ENCODE peak calls at places on chromosomes 13 and 19, in ten cellular contexts. One of them, this sample, is unnamed.

GRCh38 chr19:47582320-47582909 is 9.5 kb upstream of the ZNF541 start:
- DNase-seq in IMR-90: peak; percentile 85
- DNase-seq in gastrocnemius medialis: no peak
- DNase-seq in upper lobe of left lung: no peak
- DNase-seq in esophagus squamous epithelium: no peak
- DNase-seq in vagina: no peak
- DNase-seq in body of pancreas: no peak
- DNase-seq in uterus: no peak
- DNase-seq in H1: no peak
- DNase-seq in esophagus muscularis mucosa: no peak
- DNase-seq in this sample: no peak

GRCh38 chr19:10114651-10115391 is 3.3 kb downstream of the P2RY11 start:
- DNase-seq in uterus: no peak
- DNase-seq in upper lobe of left lung: no peak
- DNase-seq in esophagus squamous epithelium: no peak
- DNase-seq in esophagus muscularis mucosa: no peak
- DNase-seq in IMR-90: no peak
- DNase-seq in H1: no peak
- DNase-seq in body of pancreas: no peak
- DNase-seq in vagina: no peak
- DNase-seq in gastrocnemius medialis: no peak
- DNase-seq in this sample: no peak

GRCh38 chr13:80979035-80979641 is 638.2 kb upstream of the SPRY2 start:
- DNase-seq in uterus: no peak
- DNase-seq in upper lobe of left lung: peak; percentile 37
- DNase-seq in esophagus squamous epithelium: no peak
- DNase-seq in gastrocnemius medialis: peak; percentile 11
- DNase-seq in IMR-90: peak; percentile 54
- DNase-seq in H1: no peak
- DNase-seq in esophagus muscularis mucosa: no peak
- DNase-seq in vagina: no peak
- DNase-seq in body of pancreas: peak; percentile 55
- DNase-seq in this sample: peak; percentile 27

GRCh38 chr13:23688336-23688735 is 118.1 kb downstream of the TNFRSF19 start:
- DNase-seq in uterus: no peak
- DNase-seq in body of pancreas: no peak
- DNase-seq in gastrocnemius medialis: no peak
- DNase-seq in esophagus muscularis mucosa: peak; percentile 29
- DNase-seq in esophagus squamous epithelium: no peak
- DNase-seq in H1: no peak
- DNase-seq in IMR-90: peak; percentile 40
- DNase-seq in vagina: no peak
- DNase-seq in upper lobe of left lung: no peak
- DNase-seq in this sample: no peak

GRCh38 chr13:50684366-50684765 is 159.1 kb downstream of the DLEU7 start:
- DNase-seq in upper lobe of left lung: no peak
- DNase-seq in H1: no peak
- DNase-seq in esophagus squamous epithelium: no peak
- DNase-seq in esophagus muscularis mucosa: peak; percentile 80
- DNase-seq in body of pancreas: no peak
- DNase-seq in gastrocnemius medialis: no peak
- DNase-seq in vagina: no peak
- DNase-seq in uterus: no peak
- DNase-seq in IMR-90: no peak
- DNase-seq in this sample: no peak

GRCh38 chr13:107117327-107118012 is 549.5 kb upstream of the ARGLU1 start:
- DNase-seq in vagina: no peak
- DNase-seq in body of pancreas: no peak
- DNase-seq in esophagus squamous epithelium: no peak
- DNase-seq in IMR-90: peak; percentile 50
- DNase-seq in uterus: no peak
- DNase-seq in gastrocnemius medialis: no peak
- DNase-seq in H1: no peak
- DNase-seq in esophagus muscularis mucosa: no peak
- DNase-seq in upper lobe of left lung: no peak
- DNase-seq in this sample: no peak

GRCh38 chr19:52941941-52942370 is 18.7 kb upstream of the ZNF888 start:
- DNase-seq in uterus: peak; percentile 36
- DNase-seq in upper lobe of left lung: no peak
- DNase-seq in H1: peak; percentile 70
- DNase-seq in body of pancreas: peak; percentile 26
- DNase-seq in gastrocnemius medialis: no peak
- DNase-seq in vagina: no peak
- DNase-seq in IMR-90: peak; percentile 20
- DNase-seq in esophagus squamous epithelium: no peak
- DNase-seq in esophagus muscularis mucosa: no peak
- DNase-seq in this sample: no peak

GRCh38 chr13:51519839-51520238 is 64.4 kb upstream of the WDFY2 start:
- DNase-seq in body of pancreas: no peak
- DNase-seq in upper lobe of left lung: no peak
- DNase-seq in IMR-90: peak; percentile 61
- DNase-seq in gastrocnemius medialis: no peak
- DNase-seq in esophagus squamous epithelium: no peak
- DNase-seq in H1: no peak
- DNase-seq in vagina: no peak
- DNase-seq in uterus: no peak
- DNase-seq in esophagus muscularis mucosa: no peak
- DNase-seq in this sample: no peak

GRCh38 chr19:55675661-55676354 is 782 bp downstream of the EPN1 start:
- DNase-seq in H1: no peak
- DNase-seq in body of pancreas: no peak
- DNase-seq in IMR-90: no peak
- DNase-seq in esophagus squamous epithelium: no peak
- DNase-seq in esophagus muscularis mucosa: no peak
- DNase-seq in uterus: no peak
- DNase-seq in vagina: no peak
- DNase-seq in upper lobe of left lung: no peak
- DNase-seq in gastrocnemius medialis: no peak
- DNase-seq in this sample: no peak

GRCh38 chr19:40802300-40803169 is 3.5 kb downstream of the EGLN2 start:
- DNase-seq in vagina: no peak
- DNase-seq in IMR-90: no peak
- DNase-seq in body of pancreas: no peak
- DNase-seq in gastrocnemius medialis: peak; percentile 80
- DNase-seq in esophagus squamous epithelium: no peak
- DNase-seq in uterus: peak; percentile 73
- DNase-seq in upper lobe of left lung: peak; percentile 80
- DNase-seq in H1: no peak
- DNase-seq in esophagus muscularis mucosa: no peak
- DNase-seq in this sample: no peak

GRCh38 chr13:77124423-77124822 is 97.5 kb upstream of the FBXL3 start:
- DNase-seq in gastrocnemius medialis: no peak
- DNase-seq in esophagus muscularis mucosa: no peak
- DNase-seq in uterus: no peak
- DNase-seq in H1: no peak
- DNase-seq in body of pancreas: no peak
- DNase-seq in IMR-90: no peak
- DNase-seq in vagina: no peak
- DNase-seq in upper lobe of left lung: no peak
- DNase-seq in esophagus squamous epithelium: no peak
- DNase-seq in this sample: no peak

GRCh38 chr19:5094768-5095567 is 126.1 kb downstream of the KDM4B start:
- DNase-seq in uterus: no peak
- DNase-seq in esophagus squamous epithelium: no peak
- DNase-seq in vagina: no peak
- DNase-seq in upper lobe of left lung: no peak
- DNase-seq in H1: no peak
- DNase-seq in IMR-90: no peak
- DNase-seq in body of pancreas: no peak
- DNase-seq in esophagus muscularis mucosa: no peak
- DNase-seq in gastrocnemius medialis: no peak
- DNase-seq in this sample: no peak

GRCh38 chr13:92530364-92530763 is 696.2 kb upstream of the GPC6 start:
- DNase-seq in body of pancreas: no peak
- DNase-seq in esophagus squamous epithelium: no peak
- DNase-seq in gastrocnemius medialis: no peak
- DNase-seq in H1: no peak
- DNase-seq in upper lobe of left lung: no peak
- DNase-seq in uterus: no peak
- DNase-seq in esophagus muscularis mucosa: no peak
- DNase-seq in vagina: no peak
- DNase-seq in IMR-90: peak; percentile 3
- DNase-seq in this sample: no peak

GRCh38 chr13:38624822-38625221 is 62.1 kb upstream of the FREM2 start:
- DNase-seq in H1: peak; percentile 51
- DNase-seq in gastrocnemius medialis: no peak
- DNase-seq in body of pancreas: peak; percentile 21
- DNase-seq in uterus: no peak
- DNase-seq in esophagus muscularis mucosa: no peak
- DNase-seq in upper lobe of left lung: no peak
- DNase-seq in esophagus squamous epithelium: no peak
- DNase-seq in vagina: no peak
- DNase-seq in IMR-90: no peak
- DNase-seq in this sample: no peak

GRCh38 chr13:72686766-72687165 is 40.7 kb downstream of the MZT1 start:
- DNase-seq in IMR-90: no peak
- DNase-seq in upper lobe of left lung: no peak
- DNase-seq in H1: no peak
- DNase-seq in body of pancreas: no peak
- DNase-seq in uterus: no peak
- DNase-seq in esophagus muscularis mucosa: no peak
- DNase-seq in vagina: no peak
- DNase-seq in esophagus squamous epithelium: no peak
- DNase-seq in gastrocnemius medialis: no peak
- DNase-seq in this sample: no peak

GRCh38 chr13:51643882-51644281 is 59.6 kb downstream of the WDFY2 start:
- DNase-seq in body of pancreas: no peak
- DNase-seq in IMR-90: peak; percentile 95
- DNase-seq in esophagus squamous epithelium: no peak
- DNase-seq in esophagus muscularis mucosa: no peak
- DNase-seq in gastrocnemius medialis: no peak
- DNase-seq in vagina: no peak
- DNase-seq in upper lobe of left lung: no peak
- DNase-seq in uterus: no peak
- DNase-seq in H1: no peak
- DNase-seq in this sample: peak; percentile 12

GRCh38 chr13:75995966-75996365 is 359.8 kb downstream of the LMO7 start:
- DNase-seq in upper lobe of left lung: no peak
- DNase-seq in uterus: no peak
- DNase-seq in body of pancreas: no peak
- DNase-seq in esophagus squamous epithelium: no peak
- DNase-seq in esophagus muscularis mucosa: no peak
- DNase-seq in H1: no peak
- DNase-seq in gastrocnemius medialis: no peak
- DNase-seq in IMR-90: no peak
- DNase-seq in vagina: no peak
- DNase-seq in this sample: no peak
- TF ChIP-seq POLR2A in upper lobe of left lung: no peak
- TF ChIP-seq POLR2A in uterus: no peak
- TF ChIP-seq POLR2A in body of pancreas: no peak
- TF ChIP-seq POLR2A in esophagus squamous epithelium: no peak
- TF ChIP-seq POLR2A in esophagus muscularis mucosa: no peak
- TF ChIP-seq POLR2A in H1: no peak
- TF ChIP-seq POLR2A in gastrocnemius medialis: no peak
- TF ChIP-seq POLR2A in IMR-90: no peak
- TF ChIP-seq POLR2A in vagina: no peak
- TF ChIP-seq POLR2A in this sample: no peak

DNA sequence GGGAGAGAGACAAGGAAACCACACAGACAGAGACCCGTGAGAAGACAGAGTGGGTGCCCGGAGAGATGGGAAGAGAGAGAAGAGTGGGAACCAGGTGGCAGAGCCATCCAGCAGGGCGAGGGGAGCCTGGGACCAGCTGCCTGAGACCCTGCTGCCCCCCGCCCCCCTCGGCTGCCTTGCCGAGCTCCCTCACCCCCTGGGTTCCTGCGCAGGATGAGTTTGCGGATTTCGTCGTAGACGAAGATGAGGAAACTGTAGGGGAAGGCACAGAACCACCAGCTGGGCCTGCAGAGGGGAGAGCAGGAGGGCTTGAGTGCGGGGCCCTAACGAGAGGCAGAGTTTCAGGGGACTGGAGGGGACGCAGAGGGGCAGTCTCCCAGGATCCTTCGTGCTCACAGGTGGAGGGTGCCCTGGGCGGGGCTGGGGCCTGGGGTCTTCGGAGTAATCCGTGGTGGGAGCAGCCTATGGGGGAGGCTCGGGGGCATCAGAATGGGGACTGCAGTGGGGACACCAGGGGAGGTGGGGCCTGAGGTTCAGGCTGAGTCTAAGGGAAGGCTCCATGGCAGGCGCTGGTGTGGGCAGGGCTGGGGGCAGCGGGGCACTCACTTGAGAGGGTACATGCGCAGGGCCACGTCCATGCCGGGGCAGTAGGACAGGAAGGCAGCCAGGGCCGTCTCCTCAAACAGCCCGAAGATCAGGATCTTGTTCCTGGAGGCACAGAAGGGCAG is 8.1 kb upstream of the RABAC1 start:
- DNase-seq in gastrocnemius medialis: no peak
- DNase-seq in H1: no peak
- DNase-seq in vagina: no peak
- DNase-seq in uterus: no peak
- DNase-seq in esophagus muscularis mucosa: no peak
- DNase-seq in IMR-90: no peak
- DNase-seq in body of pancreas: no peak
- DNase-seq in upper lobe of left lung: no peak
- DNase-seq in esophagus squamous epithelium: no peak
- DNase-seq in this sample: no peak
- TF ChIP-seq POLR2A in gastrocnemius medialis: no peak
- TF ChIP-seq POLR2A in H1: no peak
- TF ChIP-seq POLR2A in vagina: no peak
- TF ChIP-seq POLR2A in uterus: no peak
- TF ChIP-seq POLR2A in esophagus muscularis mucosa: no peak
- TF ChIP-seq POLR2A in IMR-90: no peak
- TF ChIP-seq POLR2A in body of pancreas: no peak
- TF ChIP-seq POLR2A in upper lobe of left lung: no peak
- TF ChIP-seq POLR2A in esophagus squamous epithelium: no peak
- TF ChIP-seq POLR2A in this sample: no peak

GRCh38 chr19:676343-677105 is at the start of gene FSTL3:
- DNase-seq in body of pancreas: no peak
- DNase-seq in esophagus muscularis mucosa: no peak
- DNase-seq in uterus: peak; percentile 58
- DNase-seq in upper lobe of left lung: no peak
- DNase-seq in vagina: no peak
- DNase-seq in gastrocnemius medialis: no peak
- DNase-seq in H1: no peak
- DNase-seq in IMR-90: no peak
- DNase-seq in esophagus squamous epithelium: no peak
- DNase-seq in this sample: no peak
- TF ChIP-seq POLR2A in body of pancreas: no peak
- TF ChIP-seq POLR2A in esophagus muscularis mucosa: no peak
- TF ChIP-seq POLR2A in uterus: peak; percentile 66
- TF ChIP-seq POLR2A in upper lobe of left lung: no peak
- TF ChIP-seq POLR2A in vagina: no peak
- TF ChIP-seq POLR2A in gastrocnemius medialis: peak; percentile 36
- TF ChIP-seq POLR2A in H1: no peak
- TF ChIP-seq POLR2A in IMR-90: peak; percentile 91
- TF ChIP-seq POLR2A in esophagus squamous epithelium: no peak
- TF ChIP-seq POLR2A in this sample: peak; percentile 90

DNA sequence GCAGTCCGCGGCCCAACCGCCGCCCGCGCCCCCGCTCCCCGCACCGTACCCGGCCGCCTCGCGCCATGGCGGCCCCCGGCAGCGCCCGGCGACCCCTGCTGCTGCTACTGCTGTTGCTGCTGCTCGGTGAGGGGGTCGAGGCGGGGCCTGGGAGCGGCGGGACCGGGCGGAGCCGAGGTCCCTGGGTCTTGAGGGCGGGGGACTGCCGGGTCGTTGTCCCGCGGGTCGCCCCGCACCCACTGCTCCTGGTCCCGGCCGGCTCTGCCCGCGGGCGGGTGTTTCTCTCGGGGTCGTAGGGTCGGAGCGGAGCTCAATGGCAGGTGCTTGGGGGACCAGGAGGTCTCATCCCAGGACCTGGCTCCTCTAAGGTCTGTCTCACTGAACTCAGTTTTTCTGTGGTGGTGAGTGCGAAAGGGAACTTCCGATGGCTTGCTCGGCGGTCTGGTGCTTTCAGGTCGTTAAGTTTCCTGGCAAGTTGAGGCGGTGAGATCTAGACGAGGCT is 382 bp downstream of the LAMP1 start:
- DNase-seq in uterus: no peak
- DNase-seq in body of pancreas: peak; percentile 19
- DNase-seq in vagina: no peak
- DNase-seq in upper lobe of left lung: peak; percentile 40
- DNase-seq in esophagus squamous epithelium: no peak
- DNase-seq in H1: no peak
- DNase-seq in IMR-90: no peak
- DNase-seq in gastrocnemius medialis: no peak
- DNase-seq in esophagus muscularis mucosa: no peak
- DNase-seq in this sample: no peak
- TF ChIP-seq POLR2A in uterus: no peak
- TF ChIP-seq POLR2A in body of pancreas: no peak
- TF ChIP-seq POLR2A in vagina: no peak
- TF ChIP-seq POLR2A in upper lobe of left lung: no peak
- TF ChIP-seq POLR2A in esophagus squamous epithelium: no peak
- TF ChIP-seq POLR2A in H1: no peak
- TF ChIP-seq POLR2A in IMR-90: no peak
- TF ChIP-seq POLR2A in gastrocnemius medialis: no peak
- TF ChIP-seq POLR2A in esophagus muscularis mucosa: no peak
- TF ChIP-seq POLR2A in this sample: no peak